ENCODE peak calls at places on chromosomes 16 and 17, in ten cellular contexts. Y is CD8-positive, alpha-beta T cell; U is nephron progenitor cell; Z is AG04449; H is activated naive CD4-positive, alpha-beta T cell treated with anti-CD3 and anti-CD28 coated beads, Interleukin-2, amount 50 U/mL, for 16 hours; C is T-cell; X is KBM-7; G is endodermal cell; O is astrocyte of the hippocampus; L is adipocyte. S is an unnamed sample.

GRCh38 chr16:47847220-47847970 is 308.4 kb downstream of the ABCC12 start:
- DNase-seq in L (peak; percentile 15), Z (no peak), X (no peak), H (no peak), C (no peak), U (no peak), Y (no peak), O (peak; percentile 33), G (no peak), S (no peak)

GRCh38 chr16:81004646-81005353 is 1.9 kb downstream of the CMC2 start:
- DNase-seq in Y (no peak), H (no peak), Z (no peak), X (peak; percentile 75), O (peak; percentile 74), C (peak; percentile 12), G (no peak), U (peak; percentile 12), L (peak; percentile 93), S (peak; percentile 60)

GRCh38 chr17:6501359-6501758 is 55.0 kb downstream of the PITPNM3 start:
- DNase-seq in Z (no peak), L (no peak), G (peak; percentile 58), O (no peak), C (no peak), U (no peak), H (no peak), Y (no peak), X (no peak), S (no peak)

GRCh38 chr17:78597923-78598545 is 20.8 kb upstream of the DNAH17 start:
- DNase-seq in X (peak; percentile 14), Y (no peak), H (no peak), G (no peak), C (no peak), L (peak; percentile 61), O (no peak), Z (peak; percentile 12), U (no peak), S (no peak)

GRCh38 chr17:17603178-17603894 is 11.8 kb upstream of the PEMT start:
- DNase-seq in L (no peak), X (no peak), Y (no peak), H (no peak), Z (no peak), C (no peak), G (peak; percentile 72), O (no peak), U (no peak), S (no peak)

GRCh38 chr16:30063278-30063892 is 2.2 kb upstream of the ALDOA start:
- DNase-seq in Z (no peak), G (no peak), C (no peak), L (no peak), H (no peak), X (no peak), Y (no peak), U (no peak), O (no peak), S (no peak)

GRCh38 chr17:48198950-48199541 is 91.5 kb downstream of the SNX11 start:
- DNase-seq in O (no peak), Y (no peak), U (no peak), Z (no peak), H (no peak), X (peak; percentile 6), L (no peak), C (no peak), G (no peak), S (no peak)

GRCh38 chr17:48834973-48835372 is 4.1 kb downstream of the CALCOCO2 start:
- DNase-seq in Y (no peak), L (no peak), H (no peak), Z (no peak), G (no peak), O (no peak), U (no peak), X (no peak), C (no peak), S (no peak)

GRCh38 chr16:48358419-48358818 is 26.8 kb downstream of the SIAH1 start:
- DNase-seq in Y (no peak), L (no peak), G (no peak), H (no peak), O (no peak), X (no peak), C (no peak), Z (no peak), U (no peak), S (no peak)

GRCh38 chr16:17529982-17530760 is 59.4 kb upstream of the XYLT1 start:
- DNase-seq in U (no peak), X (no peak), C (peak; percentile 5), H (peak; percentile 15), O (no peak), Z (no peak), Y (peak; percentile 31), L (no peak), G (no peak), S (peak; percentile 53)

GRCh38 chr16:66130296-66130910 is 236.1 kb upstream of the CDH5 start:
- DNase-seq in Y (no peak), O (peak; percentile 84), G (peak; percentile 53), L (peak; percentile 82), Z (no peak), H (no peak), C (no peak), X (no peak), U (no peak), S (no peak)

GRCh38 chr16:50879873-50880695 is 138.2 kb downstream of the CYLD start:
- DNase-seq in C (no peak), G (peak; percentile 92), H (no peak), Z (no peak), O (peak; percentile 17), U (peak; percentile 58), L (no peak), X (no peak), Y (no peak), S (no peak)

GRCh38 chr17:15981646-15982580 is 17.6 kb downstream of the ZSWIM7 start:
- DNase-seq in H (no peak), Y (no peak), U (no peak), O (peak; percentile 28), C (no peak), G (no peak), Z (no peak), X (no peak), L (peak; percentile 41), S (no peak)

GRCh38 chr17:78147315-78147998 is 1.3 kb downstream of the C17orf99 start:
- DNase-seq in U (no peak), Z (no peak), X (peak; percentile 43), G (no peak), H (no peak), L (no peak), O (no peak), C (no peak), Y (no peak), S (no peak)

GRCh38 chr17:64780096-64781012 is 118.2 kb upstream of the SMURF2 start:
- DNase-seq in G (peak; percentile 98), C (peak; percentile 64), Y (peak; percentile 82), O (peak; percentile 40), L (peak; percentile 24), Z (no peak), X (no peak), H (peak; percentile 77), U (peak; percentile 67), S (peak; percentile 83)

GRCh38 chr17:7929158-7930029 is at the start of gene KCNAB3:
- DNase-seq in G (peak; percentile 97), L (peak; percentile 89), Y (peak; percentile 79), C (peak; percentile 22), U (peak; percentile 86), Z (no peak), X (no peak), O (peak; percentile 91), H (peak; percentile 61), S (peak; percentile 44)

GRCh38 chr17:4956493-4957061 is 5.7 kb downstream of the ENO3 start:
- DNase-seq in L (no peak), Y (peak; percentile 56), U (no peak), G (peak; percentile 93), X (no peak), O (no peak), H (peak; percentile 50), Z (no peak), C (no peak), S (no peak)

GRCh38 chr16:19698480-19699465 is 19.3 kb downstream of the KNOP1 start:
- DNase-seq in C (no peak), X (no peak), O (peak; percentile 57), Y (no peak), Z (no peak), L (peak; percentile 72), H (no peak), U (no peak), G (no peak), S (no peak)

GRCh38 chr16:26598989-26599785 is 467.5 kb upstream of the C16orf82 start:
- DNase-seq in L (no peak), C (no peak), H (no peak), G (peak; percentile 64), U (no peak), O (no peak), Y (no peak), X (no peak), Z (no peak), S (no peak)

GRCh38 chr16:13343981-13344380 is 442.6 kb downstream of the SHISA9 start:
- DNase-seq in Y (no peak), O (peak; percentile 6), Z (no peak), L (no peak), U (no peak), G (no peak), H (no peak), C (no peak), X (no peak), S (no peak)

GRCh38 chr17:6070895-6071511 is 824 bp downstream of the WSCD1 start:
- DNase-seq in C (no peak), Z (no peak), L (peak; percentile 64), H (no peak), U (peak; percentile 55), G (peak; percentile 78), O (peak; percentile 59), Y (no peak), X (peak; percentile 31), S (no peak)

GRCh38 chr17:80289631-80290030 is 29.0 kb downstream of the RNF213 start:
- DNase-seq in H (no peak), C (no peak), Y (no peak), O (no peak), L (no peak), X (peak; percentile 82), G (no peak), Z (no peak), U (no peak), S (peak; percentile 45)

GRCh38 chr17:74412581-74412980 is 19.3 kb upstream of the GPRC5C start:
- DNase-seq in L (no peak), H (no peak), U (no peak), Y (no peak), Z (no peak), O (no peak), G (no peak), X (no peak), C (no peak), S (no peak)

GRCh38 chr17:79970576-79971068 is 65.0 kb downstream of the TBC1D16 start:
- DNase-seq in X (peak; percentile 44), C (peak; percentile 11), H (peak; percentile 38), G (peak; percentile 93), Z (no peak), Y (peak; percentile 41), L (peak; percentile 25), U (no peak), O (peak; percentile 50), S (peak; percentile 56)

GRCh38 chr17:42787266-42787665 is 6.9 kb downstream of the WNK4 start:
- DNase-seq in Z (no peak), L (no peak), G (no peak), O (no peak), X (no peak), Y (no peak), C (no peak), H (no peak), U (no peak), S (no peak)

GRCh38 chr17:1124896-1125774 is 54.6 kb downstream of the ABR start:
- DNase-seq in L (no peak), H (no peak), C (no peak), U (no peak), Y (no peak), O (peak; percentile 39), X (no peak), G (peak; percentile 46), Z (no peak), S (no peak)

GRCh38 chr16:85921026-85921425 is 22.1 kb downstream of the IRF8 start:
- DNase-seq in X (no peak), C (no peak), O (no peak), U (no peak), Y (no peak), H (no peak), G (no peak), L (no peak), Z (no peak), S (no peak)

GRCh38 chr17:21039839-21040575 is 2.8 kb downstream of the USP22 start:
- DNase-seq in Y (peak; percentile 28), U (no peak), H (peak; percentile 36), G (no peak), X (peak; percentile 59), L (peak; percentile 55), C (no peak), O (peak; percentile 63), Z (no peak), S (peak; percentile 44)